ENCODE peak calls at places on chromosomes 7 and 10, in nine cellular contexts. P is stimulated activated CD4-positive, alpha-beta T cell treated with anti-CD3 and anti-CD28 coated beads, Interleukin-2, amount 100 ng/mL, for 4 hours; O is IMR-90; C is Right ventricle myocardium superior; G is globus pallidus; X is cerebellar nuclear complex; T is hypothalamus; W is activated T-cell treated with anti-CD3 and anti-CD28 coated beads, Interleukin-2, amount 50 U/mL, for 24 hours; Q is activated naive CD4-positive, alpha-beta T cell treated with Interleukin-2 at 50 U/mL for 16 hours. H is an unnamed sample.

GRCh38 chr10:55668326-55668922 is 692.6 kb downstream of the ZWINT start:
- DNase-seq in W (no peak), P (no peak), T (no peak), C (no peak), X (no peak), G (no peak), Q (no peak), O (no peak), H (no peak)

GRCh38 chr7:35588647-35589046 is 106.3 kb downstream of the HERPUD2 start:
- DNase-seq in C (no peak), P (no peak), X (no peak), G (no peak), O (no peak), T (no peak), Q (no peak), W (no peak), H (no peak)

GRCh38 chr10:21388541-21389068 is 136.9 kb downstream of the SKIDA1 start:
- DNase-seq in G (no peak), O (no peak), T (no peak), C (no peak), P (no peak), X (no peak), Q (no peak), W (no peak), H (no peak)

GRCh38 chr10:608331-609265 is 80.9 kb downstream of the DIP2C start:
- DNase-seq in P (no peak), Q (no peak), G (no peak), X (no peak), O (peak), T (no peak), W (no peak), C (no peak), H (no peak)

GRCh38 chr10:51983481-51983880 is 284.1 kb upstream of the CSTF2T start:
- DNase-seq in Q (no peak), X (no peak), O (no peak), P (no peak), W (no peak), C (no peak), T (no peak), G (no peak), H (no peak)

GRCh38 chr7:47931788-47932425 is 16.4 kb downstream of the PKD1L1 start:
- DNase-seq in O (peak), P (no peak), T (no peak), X (no peak), C (no peak), Q (no peak), W (no peak), G (no peak), H (no peak)

GRCh38 chr10:86413046-86413728 is 46.6 kb upstream of the GRID1 start:
- DNase-seq in O (peak), C (no peak), W (no peak), Q (no peak), G (no peak), T (no peak), P (no peak), X (no peak), H (no peak)

GRCh38 chr7:88226886-88227516 is 7.2 kb upstream of the SRI start:
- DNase-seq in P (no peak), X (no peak), W (no peak), O (peak), T (no peak), C (no peak), G (no peak), Q (no peak), H (no peak)

GRCh38 chr10:97499561-97500296 is 1.0 kb downstream of the UBTD1 start:
- DNase-seq in C (peak), Q (no peak), W (no peak), G (peak), P (no peak), O (peak), X (no peak), T (peak), H (peak)

GRCh38 chr7:99255463-99255862 is 17.2 kb upstream of the MYH16 start:
- DNase-seq in X (no peak), Q (no peak), P (no peak), W (no peak), O (no peak), G (no peak), T (no peak), C (no peak), H (no peak)

GRCh38 chr7:45211066-45211465 is 53.5 kb downstream of the RAMP3 start:
- DNase-seq in O (no peak), P (no peak), W (no peak), C (no peak), T (no peak), G (no peak), X (no peak), Q (no peak), H (no peak)

GRCh38 chr7:131829911-131830310 is 273.5 kb upstream of the PODXL start:
- DNase-seq in P (no peak), X (no peak), G (no peak), T (no peak), Q (no peak), C (no peak), W (no peak), O (no peak), H (no peak)

GRCh38 chr7:20064974-20065862 is 152.0 kb downstream of the MACC1 start:
- DNase-seq in W (peak), G (peak), P (no peak), T (peak), Q (no peak), X (no peak), C (no peak), O (peak), H (no peak)

GRCh38 chr7:12584940-12585339 is 14.4 kb downstream of the SCIN start:
- DNase-seq in Q (no peak), W (no peak), G (peak), C (no peak), X (no peak), P (no peak), O (no peak), T (peak), H (no peak)

GRCh38 chr7:81527651-81528050 is 242.2 kb downstream of the HGF start:
- DNase-seq in P (no peak), X (no peak), T (no peak), G (no peak), Q (no peak), O (no peak), W (no peak), C (no peak), H (no peak)

GRCh38 chr7:135341049-135341448 is 107.4 kb downstream of the STRA8 start:
- DNase-seq in W (no peak), G (no peak), X (no peak), C (no peak), O (no peak), T (no peak), P (no peak), Q (no peak), H (no peak)

GRCh38 chr7:69677905-69678793 is 79.9 kb downstream of the AUTS2 start:
- DNase-seq in C (no peak), X (no peak), P (no peak), Q (no peak), O (no peak), G (no peak), W (no peak), T (no peak), H (no peak)

GRCh38 chr7:13800694-13801448 is 188.6 kb downstream of the ETV1 start:
- DNase-seq in G (no peak), O (peak), X (peak), P (no peak), Q (peak), W (no peak), T (no peak), C (no peak), H (no peak)

GRCh38 chr10:112448903-112449302 is 1.9 kb downstream of the VTI1A start:
- DNase-seq in O (no peak), G (no peak), W (no peak), X (no peak), T (no peak), C (no peak), P (no peak), Q (no peak), H (no peak)

GRCh38 chr7:50657341-50657873 is 92.2 kb upstream of the DDC start:
- DNase-seq in P (no peak), Q (no peak), W (peak), G (no peak), O (peak), X (no peak), T (no peak), C (peak), H (peak)

GRCh38 chr10:133383551-133383950 is 4.5 kb downstream of the PAOX start:
- DNase-seq in T (no peak), C (no peak), X (no peak), G (no peak), P (no peak), O (no peak), Q (no peak), W (no peak), H (no peak)

GRCh38 chr10:97515260-97515978 is 16.7 kb downstream of the UBTD1 start:
- DNase-seq in G (no peak), Q (no peak), T (no peak), C (no peak), O (no peak), W (no peak), X (no peak), P (no peak), H (no peak)

GRCh38 chr7:124768525-124768924 is 2.9 kb upstream of the GPR37 start:
- DNase-seq in X (no peak), O (no peak), T (no peak), W (no peak), G (no peak), P (no peak), C (no peak), Q (no peak), H (no peak)

GRCh38 chr10:338176-339037 is 203.2 kb downstream of the ZMYND11 start:
- DNase-seq in P (no peak), X (no peak), W (no peak), O (peak), G (no peak), C (no peak), Q (no peak), T (no peak), H (no peak)

GRCh38 chr10:35217458-35217857 is 90.8 kb downstream of the CREM start:
- DNase-seq in G (peak), W (no peak), Q (no peak), T (peak), P (no peak), X (no peak), C (no peak), O (no peak), H (peak)

GRCh38 chr7:155169498-155170065 is 99.5 kb downstream of the HTR5A start:
- DNase-seq in T (no peak), O (no peak), P (no peak), Q (no peak), C (no peak), X (no peak), G (no peak), W (no peak), H (no peak)

GRCh38 chr10:49281461-49281860 is 17.5 kb upstream of the C10orf71 start:
- DNase-seq in W (no peak), T (no peak), C (no peak), P (no peak), O (no peak), Q (no peak), X (no peak), G (no peak), H (peak)

GRCh38 chr10:132158810-132159209 is 27.9 kb upstream of the DPYSL4 start:
- DNase-seq in G (no peak), O (no peak), P (no peak), W (no peak), C (no peak), X (no peak), T (no peak), Q (no peak), H (no peak)

GRCh38 chr7:2520131-2520807 is 695 bp downstream of the LFNG start:
- DNase-seq in W (peak), O (no peak), X (no peak), P (no peak), Q (peak), C (peak), T (no peak), G (no peak), H (no peak)

GRCh38 chr10:12358863-12359647 is 9.7 kb downstream of the CAMK1D start:
- DNase-seq in O (no peak), G (no peak), C (peak), X (peak), P (no peak), Q (peak), W (no peak), T (no peak), H (peak)

GRCh38 chr10:78134919-78135318 is 101.3 kb downstream of the RPS24 start:
- DNase-seq in O (no peak), T (no peak), G (no peak), X (no peak), P (no peak), W (no peak), Q (no peak), C (no peak), H (no peak)

GRCh38 chr10:125911990-125912389 is 15.6 kb downstream of the FANK1 start:
- DNase-seq in Q (no peak), T (no peak), X (no peak), W (no peak), P (no peak), O (no peak), C (no peak), G (no peak), H (no peak)

GRCh38 chr10:66215005-66215404 is 710.8 kb upstream of the LRRTM3 start:
- DNase-seq in W (no peak), C (no peak), Q (no peak), G (no peak), T (no peak), X (no peak), P (no peak), O (peak), H (no peak)

GRCh38 chr10:125106586-125106985 is 53.8 kb downstream of the CTBP2 start:
- DNase-seq in W (no peak), X (no peak), T (no peak), P (no peak), Q (no peak), O (no peak), C (no peak), G (no peak), H (no peak)

GRCh38 chr7:13749026-13749425 is 240.4 kb downstream of the ETV1 start:
- DNase-seq in Q (no peak), T (no peak), C (no peak), P (no peak), X (peak), G (no peak), W (no peak), O (no peak), H (no peak)

GRCh38 chr10:117413928-117414618 is 38.8 kb upstream of the PDZD8 start:
- DNase-seq in X (no peak), Q (no peak), C (no peak), P (no peak), G (no peak), O (no peak), W (no peak), T (no peak), H (no peak)

H was measured in sigmoid colon.